ENCODE peak calls at places on chromosomes 11 and 22, in nine cellular contexts. A, L, W, M, U, P, O, J and G are unnamed samples.
A peak's percentile ranks its signal among the peaks of the same experiment; 100 is the strongest.

GRCh38 chr22:31179345-31179744 is 19.4 kb downstream of the RNF185 start:
- DNase-seq in A (peak; percentile 22), L (no peak), W (no peak), M (no peak), U (peak; percentile 19), P (peak; percentile 23), O (no peak), J (no peak), G (no peak)

GRCh38 chr11:71245601-71246391 is 6.6 kb downstream of the SHANK2 start:
- DNase-seq in A (no peak), L (no peak), W (no peak), M (no peak), U (no peak), P (no peak), O (no peak), J (no peak), G (no peak)

GRCh38 chr11:79209540-79210266 is 231.1 kb downstream of the TENM4 start:
- DNase-seq in A (no peak), L (no peak), W (peak; percentile 7), M (no peak), U (no peak), P (peak; percentile 42), O (no peak), J (no peak), G (no peak)

GRCh38 chr11:102469196-102469821 is 16.7 kb upstream of the TMEM123 start:
- DNase-seq in A (peak; percentile 56), L (no peak), W (peak; percentile 84), M (no peak), U (peak; percentile 76), P (peak; percentile 62), O (peak; percentile 62), J (no peak), G (no peak)

GRCh38 chr11:44456544-44457270 is 108.8 kb upstream of the CD82 start:
- DNase-seq in A (peak; percentile 2), L (no peak), W (no peak), M (peak; percentile 28), U (no peak), P (no peak), O (no peak), J (no peak), G (no peak)

GRCh38 chr22:31538815-31539214 is 42.5 kb downstream of the SFI1 start:
- DNase-seq in A (no peak), L (no peak), W (no peak), M (no peak), U (no peak), P (no peak), O (no peak), J (no peak), G (no peak)

GRCh38 chr22:42964994-42965699 is 49.8 kb downstream of the PACSIN2 start:
- DNase-seq in A (no peak), L (no peak), W (peak; percentile 70), M (no peak), U (peak; percentile 53), P (peak; percentile 45), O (no peak), J (no peak), G (no peak)

GRCh38 chr22:29555065-29555644 is 1.6 kb upstream of the THOC5 start:
- DNase-seq in A (peak; percentile 11), L (no peak), W (no peak), M (no peak), U (no peak), P (peak; percentile 18), O (peak; percentile 32), J (no peak), G (no peak)

GRCh38 chr11:26332572-26332915 is 614 bp downstream of the ANO3 start:
- DNase-seq in A (no peak), L (no peak), W (peak; percentile 35), M (no peak), U (no peak), P (no peak), O (peak; percentile 73), J (no peak), G (no peak)

GRCh38 chr11:30015725-30016449 is 943 bp downstream of the KCNA4 start:
- DNase-seq in A (no peak), L (no peak), W (no peak), M (no peak), U (no peak), P (no peak), O (no peak), J (no peak), G (no peak)

GRCh38 chr11:94597896-94598295 is 30.7 kb downstream of the PIWIL4 start:
- DNase-seq in A (no peak), L (no peak), W (peak; percentile 83), M (no peak), U (peak; percentile 32), P (peak; percentile 17), O (peak; percentile 35), J (no peak), G (no peak)
- TF ChIP-seq CTCF in A (no peak), L (peak; percentile 39), W (peak; percentile 62), M (no peak), U (peak; percentile 29), P (no peak), O (no peak), J (no peak), G (no peak)

GRCh38 chr11:12485328-12485727 is 108.0 kb downstream of the PARVA start:
- DNase-seq in A (peak; percentile 6), L (no peak), W (peak; percentile 32), M (no peak), U (no peak), P (no peak), O (no peak), J (no peak), G (no peak)
- TF ChIP-seq CTCF in A (peak; percentile 80), L (peak; percentile 49), W (peak; percentile 67), M (peak; percentile 37), U (peak; percentile 47), P (peak; percentile 48), O (peak; percentile 58), J (peak; percentile 36), G (peak; percentile 11)

GRCh38 chr11:85749884-85750283 is 61.1 kb downstream of the SYTL2 start:
- DNase-seq in A (no peak), L (no peak), W (no peak), M (no peak), U (no peak), P (no peak), O (no peak), J (no peak), G (no peak)

GRCh38 chr11:85750646-85751045 is 60.3 kb downstream of the SYTL2 start:
- DNase-seq in A (no peak), L (no peak), W (no peak), M (no peak), U (no peak), P (no peak), O (no peak), J (no peak), G (no peak)

GRCh38 chr11:85751738-85752137 is 59.2 kb downstream of the SYTL2 start:
- DNase-seq in A (no peak), L (no peak), W (no peak), M (no peak), U (no peak), P (peak; percentile 22), O (no peak), J (no peak), G (no peak)

GRCh38 chr11:85748455-85748891 is 62.5 kb downstream of the SYTL2 start:
- DNase-seq in A (no peak), L (no peak), W (no peak), M (no peak), U (no peak), P (peak; percentile 45), O (no peak), J (no peak), G (no peak)

GRCh38 chr11:85749287-85749834 is 61.6 kb downstream of the SYTL2 start:
- DNase-seq in A (no peak), L (no peak), W (no peak), M (no peak), U (no peak), P (no peak), O (no peak), J (no peak), G (no peak)
- TF ChIP-seq CTCF in A (no peak), L (no peak), W (no peak), M (no peak), U (no peak), P (no peak), O (no peak), J (no peak), G (no peak)

GRCh38 chr11:93773045-93773477 is 11.0 kb upstream of the MED17 start:
- DNase-seq in A (no peak), L (no peak), W (no peak), M (no peak), U (no peak), P (no peak), O (no peak), J (no peak), G (no peak)

GRCh38 chr11:93773601-93774200 is 10.4 kb upstream of the MED17 start:
- DNase-seq in A (no peak), L (no peak), W (no peak), M (no peak), U (no peak), P (no peak), O (no peak), J (no peak), G (no peak)

GRCh38 chr11:93772123-93772522 is 12.0 kb upstream of the MED17 start:
- DNase-seq in A (no peak), L (no peak), W (no peak), M (no peak), U (no peak), P (peak; percentile 32), O (no peak), J (no peak), G (no peak)

GRCh38 chr11:93770160-93770559 is 13.9 kb upstream of the MED17 start:
- DNase-seq in A (no peak), L (no peak), W (no peak), M (no peak), U (no peak), P (no peak), O (no peak), J (no peak), G (no peak)

GRCh38 chr11:93775289-93775688 is 8.8 kb upstream of the MED17 start:
- DNase-seq in A (no peak), L (peak; percentile 44), W (peak; percentile 24), M (no peak), U (no peak), P (no peak), O (peak; percentile 9), J (no peak), G (no peak)
- TF ChIP-seq CTCF in A (peak; percentile 52), L (peak; percentile 50), W (peak; percentile 37), M (no peak), U (peak; percentile 29), P (peak; percentile 23), O (peak; percentile 2), J (peak; percentile 40), G (no peak)

GRCh38 chr22:25702046-25702445 is 39.9 kb upstream of the MYO18B start:
- DNase-seq in A (no peak), L (no peak), W (peak; percentile 51), M (no peak), U (peak; percentile 50), P (peak; percentile 29), O (peak; percentile 57), J (no peak), G (no peak)
- TF ChIP-seq CTCF in A (peak; percentile 49), L (peak; percentile 62), W (peak; percentile 48), M (peak; percentile 59), U (peak; percentile 28), P (peak; percentile 62), O (peak; percentile 14), J (no peak), G (peak; percentile 62)

DNA sequence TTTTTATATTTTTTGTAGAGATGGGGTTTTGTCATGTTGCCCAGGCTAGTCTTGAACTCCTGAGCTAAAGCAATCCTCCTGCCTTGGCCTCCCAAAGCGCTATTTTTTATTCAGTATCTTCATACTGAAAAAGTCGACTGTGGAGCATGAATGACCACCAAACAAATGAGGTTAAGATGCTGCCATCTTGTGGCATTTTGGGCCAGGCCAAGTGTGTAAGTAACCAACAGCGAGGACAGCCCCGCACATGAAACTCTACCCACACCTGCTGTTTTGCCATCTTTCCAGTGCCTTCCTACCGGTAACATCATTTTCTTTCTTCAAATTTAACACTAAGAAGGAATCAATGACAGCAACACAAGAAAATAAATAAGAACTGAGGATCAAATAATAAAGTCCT is 32.2 kb upstream of the AQP11 start:
- DNase-seq in A (no peak), L (no peak), W (peak; percentile 42), M (no peak), U (peak; percentile 19), P (peak; percentile 9), O (no peak), J (no peak), G (no peak)
- TF ChIP-seq CTCF in A (peak; percentile 46), L (peak; percentile 32), W (peak; percentile 44), M (peak; percentile 21), U (peak; percentile 33), P (no peak), O (no peak), J (no peak), G (no peak)